ENCODE peak calls at places on chromosomes 2 and 18, in five cellular contexts. F is progenitor cell of endocrine pancreas, I is EL, E is ACHN, Q is transverse colon. J is an unnamed sample.

GRCh38 chr2:218281449-218281848 is 10.9 kb downstream of the TMBIM1 start:
- DNase-seq in Q (no peak), F (no peak), E (no peak), I (no peak), J (no peak)

GRCh38 chr2:68404164-68404563 is 39.1 kb downstream of the PLEK start:
- DNase-seq in I (no peak), Q (no peak), E (no peak), F (no peak), J (no peak)

GRCh38 chr18:9055185-9055584 is 47.3 kb upstream of the NDUFV2 start:
- DNase-seq in E (peak; percentile 47), I (peak; percentile 71), F (no peak), Q (no peak), J (peak; percentile 55)

GRCh38 chr2:65098741-65099140 is 31.2 kb downstream of the RAB1A start:
- DNase-seq in F (no peak), E (no peak), Q (no peak), I (peak; percentile 31), J (no peak)

GRCh38 chr2:69083126-69083733 is 70.3 kb downstream of the ANTXR1 start:
- DNase-seq in E (no peak), Q (no peak), F (no peak), I (peak; percentile 52), J (no peak)

GRCh38 chr2:207224814-207225482 is 59.2 kb upstream of the KLF7 start:
- DNase-seq in Q (no peak), I (no peak), F (no peak), E (no peak), J (no peak)

GRCh38 chr2:113268621-113269360 is 9.9 kb downstream of the PAX8 start:
- DNase-seq in E (no peak), I (no peak), Q (no peak), F (no peak), J (no peak)

GRCh38 chr2:173991857-173992588 is 26.9 kb upstream of the SP3 start:
- DNase-seq in E (no peak), Q (peak; percentile 33), F (no peak), I (no peak), J (no peak)

GRCh38 chr2:237012577-237013237 is 73.0 kb upstream of the COPS8 start:
- DNase-seq in F (no peak), I (no peak), E (no peak), Q (no peak), J (no peak)

GRCh38 chr2:168912466-168913170 is 11.5 kb downstream of the G6PC2 start:
- DNase-seq in E (peak; percentile 24), F (peak; percentile 12), I (peak; percentile 38), Q (no peak), J (no peak)

GRCh38 chr2:9347411-9347853 is 75.9 kb downstream of the ITGB1BP1 start:
- DNase-seq in F (no peak), I (no peak), E (no peak), Q (peak; percentile 26), J (no peak)

GRCh38 chr18:21265971-21266673 is 24.1 kb downstream of the GREB1L start:
- DNase-seq in I (no peak), Q (no peak), F (no peak), E (no peak), J (no peak)

GRCh38 chr2:237452846-237453245 is 34.2 kb upstream of the MLPH start:
- DNase-seq in F (no peak), Q (no peak), E (no peak), I (no peak), J (no peak)

GRCh38 chr2:148582679-148583511 is 61.7 kb upstream of the EPC2 start:
- DNase-seq in Q (no peak), F (no peak), I (peak; percentile 78), E (peak; percentile 8), J (no peak)

J was measured in kidney epithelial cell.